ENCODE peak calls at places on chromosome 19, in ten cellular contexts. L is HEK293T; N is activated CD4-positive, alpha-beta T cell treated with anti-CD3 and anti-CD28 coated beads, Interleukin-2, amount 50 U/mL, for 24 hours; M is NCI-H226; S is adipocyte; K is GM12891; T is kidney; V is AG09309; G is progenitor cell of endocrine pancreas; E is stimulated activated CD4-positive, alpha-beta T cell treated with anti-CD3 and anti-CD28 coated beads, Interleukin-4, amount 100 ng/mL, for 24 hours. A is an unnamed sample.

GRCh38 chr19:13363954-13364353 is 142.3 kb downstream of the CACNA1A start:
- DNase-seq in M (no peak), L (no peak), T (no peak), S (no peak), V (no peak), K (no peak), G (no peak), E (no peak), N (no peak), A (no peak)

GRCh38 chr19:51691122-51692064 is 1.7 kb upstream of the SPACA6 start:
- DNase-seq in T (peak; percentile 64), G (no peak), S (peak; percentile 33), V (no peak), M (peak; percentile 69), N (no peak), L (no peak), K (no peak), E (no peak), A (no peak)

GRCh38 chr19:7748756-7749155 is 1.4 kb upstream of the CD209 start:
- DNase-seq in L (no peak), E (no peak), M (no peak), N (no peak), S (no peak), G (no peak), K (no peak), V (no peak), T (no peak), A (no peak)

GRCh38 chr19:12938536-12939291 is at the start of gene CALR:
- DNase-seq in L (no peak), T (no peak), M (no peak), G (no peak), E (peak; percentile 36), V (no peak), K (no peak), S (peak; percentile 74), N (no peak), A (no peak)

GRCh38 chr19:38617283-38617763 is 430 bp downstream of the MAP4K1 start:
- DNase-seq in K (no peak), M (no peak), V (no peak), S (no peak), L (no peak), T (peak; percentile 75), G (no peak), N (peak; percentile 21), E (peak; percentile 21), A (no peak)

GRCh38 chr19:42252365-42253244 is 2.3 kb downstream of the ERF start:
- DNase-seq in G (no peak), M (no peak), E (no peak), K (no peak), V (no peak), T (peak; percentile 80), S (peak; percentile 62), N (no peak), L (no peak), A (no peak)

GRCh38 chr19:14265285-14266036 is 59.5 kb upstream of the ADGRL1 start:
- DNase-seq in M (no peak), L (no peak), S (peak; percentile 16), N (no peak), T (no peak), E (no peak), G (no peak), K (no peak), V (no peak), A (no peak)

GRCh38 chr19:14181906-14182305 is 24.1 kb downstream of the ADGRL1 start:
- DNase-seq in K (no peak), G (no peak), T (no peak), V (no peak), M (no peak), L (no peak), N (no peak), E (no peak), S (no peak), A (no peak)

GRCh38 chr19:47726467-47726866 is 13.2 kb downstream of the EHD2 start:
- DNase-seq in G (no peak), L (no peak), E (no peak), S (peak; percentile 72), N (no peak), M (peak; percentile 74), V (no peak), K (no peak), T (no peak), A (no peak)

GRCh38 chr19:53388904-53389303 is 6.0 kb upstream of the ZNF765 start:
- DNase-seq in V (no peak), E (no peak), G (no peak), L (no peak), T (no peak), K (no peak), N (no peak), M (no peak), S (peak; percentile 5), A (no peak)

GRCh38 chr19:996051-996838 is 4.0 kb upstream of the GRIN3B start:
- DNase-seq in S (peak; percentile 57), T (peak; percentile 87), G (no peak), E (peak; percentile 69), V (no peak), K (peak; percentile 69), M (no peak), L (peak; percentile 34), N (peak; percentile 44), A (no peak)

GRCh38 chr19:49875801-49876421 is 1.2 kb downstream of the AKT1S1 start:
- DNase-seq in K (no peak), G (peak; percentile 41), S (peak; percentile 75), V (no peak), E (peak; percentile 65), N (no peak), L (peak; percentile 57), M (peak; percentile 39), T (peak; percentile 92), A (peak; percentile 65)

GRCh38 chr19:3360494-3361383 is 5.6 kb upstream of the NFIC start:
- DNase-seq in K (peak; percentile 79), N (peak; percentile 71), M (no peak), G (no peak), E (peak; percentile 84), V (no peak), L (no peak), T (peak; percentile 92), S (peak; percentile 76), A (no peak)

GRCh38 chr19:19510432-19510831 is 4.9 kb downstream of the TSSK6 start:
- DNase-seq in V (no peak), T (no peak), S (no peak), N (no peak), M (peak; percentile 20), K (no peak), G (no peak), E (no peak), L (no peak), A (no peak)

GRCh38 chr19:36256853-36257511 is 42.1 kb downstream of the ZNF146 start:
- DNase-seq in S (no peak), V (no peak), K (no peak), T (no peak), L (no peak), N (no peak), G (no peak), M (no peak), E (no peak), A (no peak)

GRCh38 chr19:18465214-18465963 is 27.5 kb upstream of the ISYNA1 start:
- DNase-seq in E (no peak), K (no peak), T (peak; percentile 80), N (no peak), S (no peak), L (no peak), V (no peak), G (no peak), M (no peak), A (no peak)

GRCh38 chr19:38034153-38034835 is 127.3 kb downstream of the SIPA1L3 start:
- DNase-seq in G (no peak), N (no peak), V (no peak), M (no peak), S (no peak), E (no peak), K (no peak), T (peak; percentile 53), L (no peak), A (no peak)

GRCh38 chr19:48170817-48171347 is 402 bp downstream of the ZSWIM9 start:
- DNase-seq in K (no peak), S (no peak), T (peak; percentile 78), M (no peak), N (no peak), V (no peak), L (no peak), E (no peak), G (peak; percentile 13), A (no peak)

GRCh38 chr19:18507727-18508440 is 14.0 kb downstream of the ELL start:
- DNase-seq in L (no peak), E (no peak), K (no peak), N (no peak), M (no peak), V (no peak), S (no peak), G (no peak), T (no peak), A (no peak)

GRCh38 chr19:15249912-15250634 is 17.8 kb upstream of the EPHX3 start:
- DNase-seq in K (no peak), S (peak; percentile 92), L (no peak), M (peak; percentile 98), E (no peak), N (no peak), G (no peak), T (peak; percentile 92), V (peak; percentile 85), A (no peak)

GRCh38 chr19:48844472-48844871 is 8.2 kb upstream of the HSD17B14 start:
- DNase-seq in M (peak; percentile 39), S (peak; percentile 41), E (no peak), N (no peak), L (peak; percentile 44), T (no peak), G (no peak), V (no peak), K (no peak), A (no peak)

GRCh38 chr19:36245210-36246005 is 30.5 kb downstream of the ZNF146 start:
- DNase-seq in S (peak; percentile 13), N (no peak), T (peak; percentile 66), K (no peak), L (no peak), E (no peak), M (no peak), V (no peak), G (peak; percentile 37), A (no peak)

GRCh38 chr19:18427752-18428131 is 8.5 kb downstream of the SSBP4 start:
- DNase-seq in L (no peak), E (no peak), N (no peak), V (no peak), S (no peak), T (no peak), M (no peak), K (no peak), G (no peak), A (no peak)

GRCh38 chr19:19095691-19096090 is 31.9 kb downstream of the SLC25A42 start:
- DNase-seq in T (no peak), L (no peak), V (no peak), M (no peak), N (no peak), S (no peak), K (no peak), G (no peak), E (no peak), A (no peak)

GRCh38 chr19:23980805-23981204 is 66.1 kb downstream of the ZNF726 start:
- DNase-seq in K (no peak), L (no peak), G (no peak), S (no peak), N (no peak), E (no peak), V (no peak), M (no peak), T (no peak), A (no peak)

GRCh38 chr19:46659151-46660007 is 1.6 kb downstream of the DACT3 start:
- DNase-seq in S (peak; percentile 51), L (no peak), M (no peak), V (no peak), G (no peak), N (no peak), K (no peak), T (peak; percentile 85), E (no peak), A (peak; percentile 40)

GRCh38 chr19:55913643-55914268 is 18.4 kb downstream of the NLRP13 start:
- DNase-seq in N (no peak), S (no peak), G (no peak), L (peak; percentile 26), V (no peak), K (no peak), E (no peak), T (no peak), M (peak; percentile 8), A (no peak)

GRCh38 chr19:47698631-47699359 is 14.4 kb upstream of the EHD2 start:
- DNase-seq in L (no peak), S (no peak), K (no peak), N (no peak), G (no peak), M (no peak), E (no peak), V (no peak), T (peak; percentile 75), A (no peak)

A was measured in mesothelial cell of epicardium.